ENCODE peak calls at places on chromosomes 1 and 21, in eight cellular contexts. A is activated naive CD8-positive, alpha-beta T cell treated with anti-CD3 and anti-CD28 coated beads for 36 hours; X is AG09309; G is amniotic epithelial cell; N is cardiac fibroblast; E is CD8-positive, alpha-beta T cell; O is hippocampal formation; V is mesendoderm. M is an unnamed sample.

GRCh38 chr21:45507523-45507875 is 34.7 kb downstream of the SLC19A1 start:
- DNase-seq in N (no peak), G (no peak), E (no peak), A (no peak), O (no peak), V (no peak), X (no peak), M (no peak)

GRCh38 chr1:236091933-236092318 is 27.0 kb upstream of the NID1 start:
- DNase-seq in V (no peak), G (no peak), X (no peak), E (no peak), N (no peak), O (no peak), A (no peak), M (no peak)

GRCh38 chr1:10057305-10057704 is 24.5 kb downstream of the UBE4B start:
- DNase-seq in A (no peak), V (no peak), E (no peak), O (peak; percentile 26), N (peak; percentile 67), X (no peak), G (peak; percentile 50), M (no peak)

GRCh38 chr1:183804916-183805734 is at the start of gene RGL1:
- DNase-seq in V (peak; percentile 73), O (peak; percentile 80), N (peak; percentile 88), A (peak; percentile 44), X (no peak), E (peak; percentile 7), G (peak; percentile 86), M (peak; percentile 36)

GRCh38 chr1:244843148-244843978 is 7.9 kb downstream of the COX20 start:
- DNase-seq in G (no peak), V (no peak), O (no peak), E (no peak), A (no peak), X (no peak), N (no peak), M (no peak)

GRCh38 chr1:101438359-101438758 is 201.5 kb downstream of the S1PR1 start:
- DNase-seq in V (peak; percentile 31), G (no peak), N (peak; percentile 28), E (no peak), X (no peak), A (no peak), O (no peak), M (no peak)

GRCh38 chr1:224582041-224582440 is 34.1 kb upstream of the CNIH3 start:
- DNase-seq in X (no peak), E (no peak), V (no peak), A (no peak), O (no peak), N (no peak), G (no peak), M (no peak)

GRCh38 chr21:38486221-38486620 is 12.1 kb downstream of the ERG start:
- DNase-seq in N (peak; percentile 92), X (peak; percentile 29), O (no peak), V (no peak), E (no peak), G (peak; percentile 70), A (no peak), M (peak; percentile 71)

GRCh38 chr1:226132731-226133503 is 53.6 kb downstream of the ACBD3 start:
- DNase-seq in X (no peak), A (no peak), V (no peak), N (no peak), G (no peak), E (no peak), O (no peak), M (no peak)

GRCh38 chr1:52574594-52574993 is 21.7 kb upstream of the TUT4 start:
- DNase-seq in X (peak; percentile 94), G (peak; percentile 98), O (peak; percentile 9), N (peak; percentile 96), V (no peak), E (no peak), A (no peak), M (peak; percentile 94)

GRCh38 chr1:78286686-78287085 is 204.1 kb upstream of the PTGFR start:
- DNase-seq in G (peak; percentile 82), V (no peak), X (no peak), O (no peak), N (peak; percentile 98), A (no peak), E (no peak), M (peak; percentile 67)

GRCh38 chr1:225655509-225656258 is 2.8 kb upstream of the ENAH start:
- DNase-seq in O (peak; percentile 51), N (peak; percentile 98), G (peak; percentile 99), E (no peak), A (no peak), V (peak; percentile 73), X (peak; percentile 94), M (peak; percentile 74)

GRCh38 chr1:148353461-148354283 is 129.4 kb downstream of the PPIAL4G start:
- DNase-seq in A (peak; percentile 36), V (peak; percentile 93), O (no peak), G (peak; percentile 79), E (no peak), X (no peak), N (peak; percentile 96), M (no peak)

GRCh38 chr1:162984699-162985098 is 84.5 kb upstream of the RGS4 start:
- DNase-seq in G (peak; percentile 86), O (no peak), X (no peak), A (no peak), E (no peak), V (no peak), N (peak; percentile 95), M (peak; percentile 95)

GRCh38 chr1:183186820-183187219 is 756 bp downstream of the LAMC2 start:
- DNase-seq in E (no peak), G (no peak), N (no peak), O (no peak), X (no peak), V (no peak), A (no peak), M (no peak)

GRCh38 chr1:43267291-43267805 is 2.4 kb upstream of the TMEM125 start:
- DNase-seq in E (no peak), A (no peak), X (peak; percentile 49), V (peak; percentile 65), G (peak; percentile 79), O (peak; percentile 20), N (peak; percentile 46), M (no peak)

GRCh38 chr1:100921110-100921706 is 25.3 kb downstream of the SLC30A7 start:
- DNase-seq in X (peak; percentile 28), A (no peak), G (peak; percentile 55), N (peak; percentile 74), E (no peak), O (peak; percentile 48), V (peak; percentile 45), M (no peak)

GRCh38 chr1:29332204-29332603 is 95.9 kb downstream of the PTPRU start:
- DNase-seq in A (no peak), O (no peak), E (no peak), V (peak; percentile 84), X (no peak), N (peak; percentile 36), G (peak; percentile 36), M (peak; percentile 11)

GRCh38 chr1:47443530-47444316 is 5.9 kb downstream of the FOXD2 start:
- DNase-seq in A (no peak), X (no peak), V (peak; percentile 66), N (no peak), O (no peak), E (no peak), G (no peak), M (no peak)

GRCh38 chr1:159170639-159171038 is 776 bp upstream of the CADM3 start:
- DNase-seq in E (no peak), X (no peak), O (no peak), G (peak; percentile 81), N (peak; percentile 50), V (peak; percentile 28), A (no peak), M (peak; percentile 97)

GRCh38 chr1:100734716-100735115 is 15.2 kb downstream of the VCAM1 start:
- DNase-seq in X (peak; percentile 85), V (no peak), O (no peak), N (peak; percentile 46), G (peak; percentile 91), E (no peak), A (no peak), M (peak; percentile 91)

GRCh38 chr21:17732306-17732705 is 86.8 kb downstream of the C21orf91 start:
- DNase-seq in V (no peak), E (no peak), X (no peak), N (peak; percentile 45), O (no peak), A (no peak), G (no peak), M (no peak)

GRCh38 chr1:113403065-113403464 is 12.8 kb downstream of the MAGI3 start:
- DNase-seq in X (no peak), E (no peak), N (no peak), V (peak; percentile 13), A (no peak), G (no peak), O (no peak), M (no peak)

GRCh38 chr1:108017698-108018097 is 52.7 kb upstream of the VAV3 start:
- DNase-seq in X (no peak), N (peak; percentile 28), O (no peak), G (no peak), V (no peak), E (no peak), A (no peak), M (peak; percentile 15)

M was measured in NCI-H226.